ENCODE peak calls at places on chromosome 2, in nine cellular contexts. One of them, this sample, is unnamed.

GRCh38 chr2:216663846-216664245 is 30.6 kb downstream of the IGFBP2 start:
- DNase-seq in retinal pigment epithelial cell: no peak
- DNase-seq in immature natural killer cell: no peak
- DNase-seq in NCI-H69: no peak
- DNase-seq in Peyer's patch: no peak
- DNase-seq in posterior cingulate gyrus: no peak
- DNase-seq in fibroblast of lung: no peak
- DNase-seq in HTR-8/SVneo: no peak
- DNase-seq in prostate gland: no peak
- DNase-seq in this sample: no peak

GRCh38 chr2:143928613-143929012 is 591.3 kb downstream of the ZEB2 start:
- DNase-seq in retinal pigment epithelial cell: no peak
- DNase-seq in immature natural killer cell: no peak
- DNase-seq in NCI-H69: no peak
- DNase-seq in Peyer's patch: no peak
- DNase-seq in posterior cingulate gyrus: no peak
- DNase-seq in fibroblast of lung: no peak
- DNase-seq in HTR-8/SVneo: no peak
- DNase-seq in prostate gland: no peak
- DNase-seq in this sample: no peak

GRCh38 chr2:109497911-109498870 is 115.6 kb downstream of the SEPTIN10 start:
- DNase-seq in retinal pigment epithelial cell: no peak
- DNase-seq in immature natural killer cell: no peak
- DNase-seq in NCI-H69: peak
- DNase-seq in Peyer's patch: no peak
- DNase-seq in posterior cingulate gyrus: peak
- DNase-seq in fibroblast of lung: peak
- DNase-seq in HTR-8/SVneo: no peak
- DNase-seq in prostate gland: no peak
- DNase-seq in this sample: peak

GRCh38 chr2:98713332-98714015 is 17.5 kb downstream of the MGAT4A start:
- DNase-seq in retinal pigment epithelial cell: no peak
- DNase-seq in immature natural killer cell: no peak
- DNase-seq in NCI-H69: no peak
- DNase-seq in Peyer's patch: no peak
- DNase-seq in posterior cingulate gyrus: no peak
- DNase-seq in fibroblast of lung: no peak
- DNase-seq in HTR-8/SVneo: no peak
- DNase-seq in prostate gland: no peak
- DNase-seq in this sample: no peak

GRCh38 chr2:28810384-28811285 is at the start of gene SPDYA:
- DNase-seq in retinal pigment epithelial cell: peak
- DNase-seq in immature natural killer cell: peak
- DNase-seq in NCI-H69: peak
- DNase-seq in Peyer's patch: peak
- DNase-seq in posterior cingulate gyrus: peak
- DNase-seq in fibroblast of lung: peak
- DNase-seq in HTR-8/SVneo: peak
- DNase-seq in prostate gland: peak
- DNase-seq in this sample: peak

GRCh38 chr2:24017711-24018110 is 7.8 kb downstream of the MFSD2B start:
- DNase-seq in retinal pigment epithelial cell: no peak
- DNase-seq in immature natural killer cell: no peak
- DNase-seq in NCI-H69: no peak
- DNase-seq in Peyer's patch: no peak
- DNase-seq in posterior cingulate gyrus: no peak
- DNase-seq in fibroblast of lung: no peak
- DNase-seq in HTR-8/SVneo: no peak
- DNase-seq in prostate gland: no peak
- DNase-seq in this sample: no peak

GRCh38 chr2:85599468-85600234 is 2.8 kb downstream of the TMEM150A start:
- DNase-seq in retinal pigment epithelial cell: no peak
- DNase-seq in immature natural killer cell: no peak
- DNase-seq in NCI-H69: no peak
- DNase-seq in Peyer's patch: no peak
- DNase-seq in posterior cingulate gyrus: no peak
- DNase-seq in fibroblast of lung: no peak
- DNase-seq in HTR-8/SVneo: no peak
- DNase-seq in prostate gland: no peak
- DNase-seq in this sample: no peak

GRCh38 chr2:95349568-95350319 is 52.6 kb downstream of the KCNIP3 start:
- DNase-seq in retinal pigment epithelial cell: no peak
- DNase-seq in immature natural killer cell: no peak
- DNase-seq in NCI-H69: no peak
- DNase-seq in Peyer's patch: peak
- DNase-seq in posterior cingulate gyrus: no peak
- DNase-seq in fibroblast of lung: no peak
- DNase-seq in HTR-8/SVneo: no peak
- DNase-seq in prostate gland: no peak
- DNase-seq in this sample: no peak

GRCh38 chr2:41948397-41948763 is 99.4 kb upstream of the PKDCC start:
- DNase-seq in retinal pigment epithelial cell: no peak
- DNase-seq in immature natural killer cell: no peak
- DNase-seq in NCI-H69: no peak
- DNase-seq in Peyer's patch: no peak
- DNase-seq in posterior cingulate gyrus: no peak
- DNase-seq in fibroblast of lung: no peak
- DNase-seq in HTR-8/SVneo: no peak
- DNase-seq in prostate gland: no peak
- DNase-seq in this sample: peak

GRCh38 chr2:241608881-241609280 is 28.1 kb downstream of the THAP4 start:
- DNase-seq in retinal pigment epithelial cell: no peak
- DNase-seq in immature natural killer cell: peak
- DNase-seq in NCI-H69: no peak
- DNase-seq in Peyer's patch: no peak
- DNase-seq in posterior cingulate gyrus: no peak
- DNase-seq in fibroblast of lung: no peak
- DNase-seq in HTR-8/SVneo: no peak
- DNase-seq in prostate gland: no peak
- DNase-seq in this sample: no peak

GRCh38 chr2:20534913-20535801 is 88.3 kb downstream of the RHOB start:
- DNase-seq in retinal pigment epithelial cell: no peak
- DNase-seq in immature natural killer cell: no peak
- DNase-seq in NCI-H69: no peak
- DNase-seq in Peyer's patch: peak
- DNase-seq in posterior cingulate gyrus: no peak
- DNase-seq in fibroblast of lung: no peak
- DNase-seq in HTR-8/SVneo: no peak
- DNase-seq in prostate gland: no peak
- DNase-seq in this sample: no peak

GRCh38 chr2:3460831-3461544 is 58.3 kb downstream of the ADI1 start:
- DNase-seq in retinal pigment epithelial cell: no peak
- DNase-seq in immature natural killer cell: no peak
- DNase-seq in NCI-H69: no peak
- DNase-seq in Peyer's patch: no peak
- DNase-seq in posterior cingulate gyrus: no peak
- DNase-seq in fibroblast of lung: no peak
- DNase-seq in HTR-8/SVneo: no peak
- DNase-seq in prostate gland: no peak
- DNase-seq in this sample: no peak

GRCh38 chr2:27807476-27807875 is 36.0 kb downstream of the MRPL33 start:
- DNase-seq in retinal pigment epithelial cell: no peak
- DNase-seq in immature natural killer cell: no peak
- DNase-seq in NCI-H69: peak
- DNase-seq in Peyer's patch: peak
- DNase-seq in posterior cingulate gyrus: no peak
- DNase-seq in fibroblast of lung: peak
- DNase-seq in HTR-8/SVneo: no peak
- DNase-seq in prostate gland: peak
- DNase-seq in this sample: peak

GRCh38 chr2:151946856-151947523 is 118.8 kb upstream of the ARL5A start:
- DNase-seq in retinal pigment epithelial cell: no peak
- DNase-seq in immature natural killer cell: peak
- DNase-seq in NCI-H69: peak
- DNase-seq in Peyer's patch: no peak
- DNase-seq in posterior cingulate gyrus: no peak
- DNase-seq in fibroblast of lung: no peak
- DNase-seq in HTR-8/SVneo: peak
- DNase-seq in prostate gland: peak
- DNase-seq in this sample: peak

GRCh38 chr2:71223767-71224333 is 3.1 kb downstream of the PAIP2B start:
- DNase-seq in retinal pigment epithelial cell: no peak
- DNase-seq in immature natural killer cell: no peak
- DNase-seq in NCI-H69: peak
- DNase-seq in Peyer's patch: no peak
- DNase-seq in posterior cingulate gyrus: peak
- DNase-seq in fibroblast of lung: peak
- DNase-seq in HTR-8/SVneo: peak
- DNase-seq in prostate gland: peak
- DNase-seq in this sample: peak

GRCh38 chr2:70024284-70024683 is 62.9 kb upstream of the ASPRV1 start:
- DNase-seq in retinal pigment epithelial cell: no peak
- DNase-seq in immature natural killer cell: no peak
- DNase-seq in NCI-H69: peak
- DNase-seq in Peyer's patch: no peak
- DNase-seq in posterior cingulate gyrus: no peak
- DNase-seq in fibroblast of lung: no peak
- DNase-seq in HTR-8/SVneo: no peak
- DNase-seq in prostate gland: peak
- DNase-seq in this sample: no peak

GRCh38 chr2:46363535-46364170 is 66.4 kb downstream of the EPAS1 start:
- DNase-seq in retinal pigment epithelial cell: peak
- DNase-seq in immature natural killer cell: no peak
- DNase-seq in NCI-H69: no peak
- DNase-seq in Peyer's patch: no peak
- DNase-seq in posterior cingulate gyrus: no peak
- DNase-seq in fibroblast of lung: peak
- DNase-seq in HTR-8/SVneo: no peak
- DNase-seq in prostate gland: no peak
- DNase-seq in this sample: peak

GRCh38 chr2:190354003-190354690 is 10.8 kb downstream of the INPP1 start:
- DNase-seq in retinal pigment epithelial cell: no peak
- DNase-seq in immature natural killer cell: no peak
- DNase-seq in NCI-H69: no peak
- DNase-seq in Peyer's patch: no peak
- DNase-seq in posterior cingulate gyrus: no peak
- DNase-seq in fibroblast of lung: no peak
- DNase-seq in HTR-8/SVneo: no peak
- DNase-seq in prostate gland: no peak
- DNase-seq in this sample: peak

GRCh38 chr2:152062130-152063091 is 36.4 kb downstream of the CACNB4 start:
- DNase-seq in retinal pigment epithelial cell: no peak
- DNase-seq in immature natural killer cell: no peak
- DNase-seq in NCI-H69: no peak
- DNase-seq in Peyer's patch: no peak
- DNase-seq in posterior cingulate gyrus: peak
- DNase-seq in fibroblast of lung: peak
- DNase-seq in HTR-8/SVneo: peak
- DNase-seq in prostate gland: peak
- DNase-seq in this sample: peak

GRCh38 chr2:106562826-106563594 is 75.8 kb downstream of the CD8B2 start:
- DNase-seq in retinal pigment epithelial cell: no peak
- DNase-seq in immature natural killer cell: no peak
- DNase-seq in NCI-H69: peak
- DNase-seq in Peyer's patch: no peak
- DNase-seq in posterior cingulate gyrus: no peak
- DNase-seq in fibroblast of lung: no peak
- DNase-seq in HTR-8/SVneo: no peak
- DNase-seq in prostate gland: no peak
- DNase-seq in this sample: peak